ENCODE peak calls at places on chromosomes 2 and 18, in ten cellular contexts. Z, K, V, E, H, Y, B, M, T and L are unnamed samples.

GRCh38 chr2:40033781-40034180 is 254.7 kb upstream of the THUMPD2 start:
- DNase-seq in Y (no peak), T (no peak), M (no peak), Z (no peak), H (no peak), B (no peak), E (no peak), K (no peak), V (no peak), L (no peak)

GRCh38 chr18:56146565-56146964 is 491.8 kb downstream of the TXNL1 start:
- DNase-seq in M (no peak), E (no peak), H (no peak), Y (no peak), V (no peak), Z (no peak), B (no peak), T (no peak), K (no peak), L (no peak)

GRCh38 chr2:46569061-46569560 is 89.7 kb downstream of the TMEM247 start:
- DNase-seq in B (no peak), E (no peak), Y (no peak), H (no peak), Z (no peak), V (no peak), M (no peak), T (no peak), K (no peak), L (no peak)

GRCh38 chr2:231396058-231396821 is 730 bp downstream of the B3GNT7 start:
- DNase-seq in Y (no peak), T (no peak), Z (no peak), H (no peak), M (no peak), K (no peak), V (no peak), E (no peak), B (no peak), L (no peak)

GRCh38 chr18:26103579-26103978 is 13.2 kb upstream of the SS18 start:
- DNase-seq in M (peak; percentile 71), V (no peak), K (no peak), Y (no peak), T (no peak), H (no peak), B (no peak), Z (peak; percentile 9), E (no peak), L (no peak)

GRCh38 chr2:239882335-239882734 is 142.8 kb downstream of the NDUFA10 start:
- DNase-seq in E (peak; percentile 33), K (peak; percentile 78), V (peak; percentile 52), T (no peak), M (peak; percentile 70), Z (peak; percentile 27), H (no peak), Y (no peak), B (no peak), L (no peak)

GRCh38 chr2:70192516-70192915 is 1.7 kb upstream of the C2orf42 start:
- DNase-seq in V (no peak), B (no peak), Y (no peak), Z (no peak), H (no peak), K (no peak), T (no peak), M (no peak), E (no peak), L (no peak)

GRCh38 chr2:224722250-224722649 is 6.1 kb upstream of the CCDC195 start:
- DNase-seq in V (no peak), B (no peak), Y (no peak), H (no peak), K (no peak), T (no peak), M (no peak), E (no peak), Z (peak; percentile 13), L (no peak)

GRCh38 chr2:97707428-97708380 is 5.7 kb upstream of the ZAP70 start:
- DNase-seq in B (no peak), V (peak; percentile 15), E (no peak), K (peak; percentile 60), T (no peak), Y (no peak), H (no peak), M (peak; percentile 61), Z (no peak), L (no peak)

GRCh38 chr2:240426797-240427721 is 8.4 kb upstream of the GPC1 start:
- DNase-seq in E (no peak), M (peak; percentile 54), Y (no peak), T (no peak), Z (no peak), H (no peak), V (no peak), K (peak; percentile 58), B (peak; percentile 30), L (peak; percentile 53)

GRCh38 chr18:31104444-31104843 is 2.2 kb upstream of the DSC2 start:
- DNase-seq in E (no peak), V (no peak), M (no peak), K (no peak), T (no peak), B (no peak), Y (no peak), H (no peak), Z (no peak), L (no peak)

GRCh38 chr2:240967681-240968621 is 30.5 kb upstream of the SNED1 start:
- DNase-seq in Y (no peak), V (no peak), T (no peak), Z (no peak), H (no peak), M (peak; percentile 61), B (no peak), E (no peak), K (no peak), L (peak; percentile 75)

GRCh38 chr2:43110442-43110871 is 115.9 kb downstream of the ZFP36L2 start:
- DNase-seq in B (peak; percentile 75), T (no peak), H (no peak), Z (peak; percentile 40), E (no peak), M (no peak), V (no peak), Y (no peak), K (no peak), L (no peak)

GRCh38 chr2:29115797-29116781 is 874 bp downstream of the CLIP4 start:
- DNase-seq in H (peak; percentile 34), Z (peak; percentile 85), V (peak; percentile 62), M (peak; percentile 91), E (peak; percentile 45), T (no peak), B (peak; percentile 82), K (peak; percentile 89), Y (no peak), L (no peak)